ENCODE peak calls at places on chromosomes 2 and 18, in four cellular contexts. E, N, A and W are unnamed samples.
A peak's percentile ranks its signal among the peaks of the same experiment; 100 is the strongest.

GRCh38 chr18:79598885-79599175 is 80.8 kb upstream of the CTDP1 start:
- DNase-seq in E (no peak), N (no peak), A (no peak), W (no peak)

GRCh38 chr18:59715966-59716369 is 18.7 kb upstream of the CCBE1 start:
- DNase-seq in E (no peak), N (no peak), A (peak; percentile 96), W (no peak)

GRCh38 chr18:33928226-33928625 is 296.5 kb downstream of the NOL4 start:
- DNase-seq in E (no peak), N (no peak), A (no peak), W (no peak)

GRCh38 chr2:147937744-147938349 is 82.7 kb downstream of the ORC4 start:
- DNase-seq in E (peak; percentile 39), N (peak; percentile 61), A (peak; percentile 65), W (peak; percentile 24)

GRCh38 chr18:44588466-44588865 is 92.2 kb upstream of the SETBP1 start:
- DNase-seq in E (no peak), N (no peak), A (no peak), W (no peak)

GRCh38 chr2:31349684-31350083 is 64.9 kb downstream of the XDH start:
- DNase-seq in E (no peak), N (no peak), A (no peak), W (no peak)

GRCh38 chr18:70781860-70782453 is 493.1 kb downstream of the SOCS6 start:
- DNase-seq in E (peak; percentile 70), N (peak; percentile 64), A (peak; percentile 57), W (peak; percentile 79)

GRCh38 chr18:23626451-23627279 is 36.0 kb downstream of the ANKRD29 start:
- DNase-seq in E (no peak), N (no peak), A (peak; percentile 62), W (no peak)

GRCh38 chr2:121289271-121289670 is 4.3 kb upstream of the TFCP2L1 start:
- DNase-seq in E (no peak), N (no peak), A (no peak), W (no peak)

GRCh38 chr2:98374958-98375570 is 28.8 kb downstream of the CNGA3 start:
- DNase-seq in E (no peak), N (no peak), A (no peak), W (no peak)

GRCh38 chr2:232568161-232568560 is 17.7 kb downstream of the EIF4E2 start:
- DNase-seq in E (no peak), N (no peak), A (peak; percentile 98), W (no peak)

GRCh38 chr2:27378096-27378808 is 2.3 kb downstream of the ZNF513 start:
- DNase-seq in E (peak; percentile 17), N (no peak), A (peak; percentile 40), W (no peak)

GRCh38 chr2:27378809-27379290 is 1.7 kb downstream of the ZNF513 start:
- DNase-seq in E (no peak), N (no peak), A (no peak), W (no peak)

GRCh38 chr2:27380626-27381556 is at the start of gene ZNF513:
- DNase-seq in E (peak; percentile 98), N (peak; percentile 98), A (peak; percentile 99), W (peak; percentile 83)

GRCh38 chr2:27379840-27380625 is 501 bp downstream of the ZNF513 start:
- DNase-seq in E (no peak), N (peak; percentile 66), A (peak; percentile 54), W (peak; percentile 9)

GRCh38 chr2:27379383-27379839 is 1.1 kb downstream of the ZNF513 start:
- DNase-seq in E (no peak), N (no peak), A (no peak), W (no peak)
- H3K4me3 ChIP-seq in E (peak overlapping the region; percentile 61), N (peak overlapping the region; percentile 71), A (peak overlapping the region; percentile 91), W (peak overlapping the region; percentile 93)

GRCh38 chr18:3709166-3709565 is 259.2 kb downstream of the TGIF1 start:
- DNase-seq in E (no peak), N (no peak), A (no peak), W (no peak)
- TF ChIP-seq EZH2 in E (no peak), N (no peak), A (no peak), W (no peak)

DNA sequence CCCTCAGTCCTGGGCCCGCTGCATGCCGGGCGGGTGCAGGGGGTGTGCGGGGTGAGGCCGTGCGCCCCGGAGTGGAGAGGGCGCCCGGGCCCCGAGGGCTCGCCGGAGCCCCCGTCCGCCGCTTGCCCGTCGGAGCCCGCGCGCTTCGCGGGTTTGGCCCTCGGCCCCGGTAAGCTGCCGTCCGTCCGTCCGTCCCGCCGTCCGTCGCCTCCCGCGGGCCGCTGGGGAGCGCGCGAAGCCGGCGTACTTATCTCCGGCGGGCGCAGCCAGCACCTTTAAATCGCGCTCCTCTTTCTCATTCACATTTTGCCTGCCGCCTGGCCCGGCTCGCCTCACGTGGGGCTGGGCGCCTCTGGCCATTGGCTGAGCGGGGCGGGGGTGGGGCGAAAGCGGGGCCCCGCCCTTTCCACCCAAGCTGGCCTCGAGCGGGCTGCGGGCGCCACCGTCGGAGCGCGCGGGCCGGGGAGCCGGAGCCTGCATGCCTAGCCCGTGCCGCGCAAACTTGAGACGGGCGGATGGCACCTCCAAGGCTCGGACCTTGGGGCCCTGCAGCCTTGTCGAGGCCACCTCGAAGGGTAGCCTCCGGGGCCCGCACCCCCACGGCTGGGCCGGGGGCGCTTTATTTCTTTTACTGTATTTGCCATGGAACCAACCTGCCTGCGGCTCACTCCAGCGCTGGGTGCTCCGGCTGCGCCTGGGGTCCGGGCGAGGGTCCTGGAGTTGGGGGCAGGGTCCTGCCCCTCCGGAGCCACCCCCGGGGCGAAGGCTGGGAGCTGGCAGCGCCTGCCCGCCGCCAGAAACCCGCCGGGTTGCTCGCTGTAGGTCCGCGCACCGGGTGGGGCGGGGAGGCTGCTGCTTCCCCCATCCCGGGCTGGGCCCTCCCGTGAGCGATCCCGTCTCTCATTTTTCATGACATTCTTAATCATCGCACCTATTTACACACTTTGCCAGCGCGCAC is at the start of gene GBX2:
- DNase-seq in E (peak; percentile 95), N (peak; percentile 78), A (peak; percentile 75), W (no peak)
- H3K4me3 ChIP-seq in E (peak within 1 kb of the TSS; percentile 49), N (peak within 1 kb of the TSS; percentile 20), A (peak within 1 kb of the TSS; percentile 60), W (no peak within 1 kb of the TSS)

GRCh38 chr2:178282075-178282474 is 87.8 kb downstream of the OSBPL6 start:
- DNase-seq in E (no peak), N (peak; percentile 43), A (peak; percentile 40), W (no peak)
- TF ChIP-seq EZH2 in E (no peak), N (no peak), A (no peak), W (no peak)

GRCh38 chr18:35510071-35511010 is 12.6 kb upstream of the INO80C start:
- DNase-seq in E (no peak), N (no peak), A (no peak), W (no peak)
- H3K4me3 ChIP-seq in E (no peak overlapping the region), N (no peak overlapping the region), A (no peak overlapping the region), W (no peak overlapping the region)

GRCh38 chr2:19351914-19352697 is 6.3 kb downstream of the OSR1 start:
- DNase-seq in E (peak; percentile 54), N (no peak), A (no peak), W (peak; percentile 25)
- TF ChIP-seq EZH2 in E (peak; percentile 72), N (peak; percentile 42), A (no peak), W (no peak)

GRCh38 chr2:176107731-176108181 is 676 bp downstream of the HOXD11 start:
- DNase-seq in E (peak; percentile 66), N (no peak), A (peak; percentile 71), W (no peak)

GRCh38 chr2:176106636-176107539 is at the start of gene HOXD11:
- DNase-seq in E (peak; percentile 65), N (no peak), A (peak; percentile 96), W (no peak)

GRCh38 chr2:176110975-176111663 is 4.0 kb downstream of the HOXD11 start:
- DNase-seq in E (peak; percentile 88), N (peak; percentile 76), A (peak; percentile 92), W (peak; percentile 34)

GRCh38 chr2:176109955-176110345 is 2.9 kb downstream of the HOXD11 start:
- DNase-seq in E (no peak), N (no peak), A (no peak), W (no peak)

GRCh38 chr2:176109226-176109954 is 2.3 kb downstream of the HOXD11 start:
- DNase-seq in E (no peak), N (no peak), A (peak; percentile 57), W (no peak)
- H3K4me3 ChIP-seq in E (no peak overlapping the region), N (peak overlapping the region; percentile 29), A (peak overlapping the region; percentile 70), W (no peak overlapping the region)

DNA sequence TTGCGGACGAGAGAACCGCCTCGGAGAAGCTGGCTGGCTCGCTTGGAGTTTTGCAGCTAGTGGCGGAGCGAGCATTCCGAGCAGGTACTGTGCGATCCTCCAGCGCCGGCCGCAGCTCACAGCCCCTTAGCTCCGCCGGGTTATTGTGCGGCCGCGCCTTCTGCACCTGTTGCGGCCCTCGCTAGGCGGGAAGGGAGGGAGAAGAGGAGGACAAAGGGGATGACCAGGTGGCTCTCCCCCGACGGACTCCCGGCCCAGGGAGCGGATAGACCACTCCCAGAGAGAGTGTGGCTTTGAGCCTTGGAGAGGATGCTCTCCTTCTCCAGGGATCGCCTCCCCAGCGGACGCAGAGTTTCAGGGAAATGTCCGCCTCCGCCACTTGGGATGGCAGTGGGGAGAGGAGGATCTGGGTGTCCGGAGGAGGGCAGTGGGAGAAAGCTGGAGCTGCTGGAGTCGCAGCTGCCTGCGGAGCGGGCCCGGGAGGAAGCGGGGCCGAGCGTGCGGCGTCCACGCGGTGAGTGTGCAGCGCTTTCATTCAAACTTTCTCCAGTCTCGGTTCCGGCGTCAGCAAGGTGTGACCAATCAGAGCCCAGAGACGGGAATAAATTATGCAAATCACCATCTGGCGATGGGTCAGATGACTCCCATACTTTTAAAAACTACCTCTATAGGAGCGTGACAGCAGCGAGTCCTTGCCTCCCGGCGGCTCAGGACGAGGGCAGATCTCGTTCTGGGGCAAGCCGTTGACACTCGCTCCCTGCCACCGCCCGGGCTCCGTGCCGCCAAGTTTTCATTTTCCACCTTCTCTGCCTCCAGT is at the start of gene LIPG:
- DNase-seq in E (peak; percentile 93), N (peak; percentile 91), A (peak; percentile 74), W (peak; percentile 69)
- TF ChIP-seq EZH2 in E (peak; percentile 66), N (no peak), A (no peak), W (no peak)